ENCODE peak calls at places on chromosomes 2 and 18, in four cellular contexts. E, L, I and M are unnamed samples.

GRCh38 chr2:231557571-231558217 is 27.4 kb upstream of the NMUR1 start:
- DNase-seq in I (peak), L (peak), E (peak), M (peak)

GRCh38 chr2:138707424-138708074 is 72.6 kb downstream of the NXPH2 start:
- DNase-seq in E (no peak), I (no peak), L (no peak), M (no peak)

GRCh38 chr2:223654384-223654915 is 52.3 kb upstream of the SCG2 start:
- DNase-seq in I (no peak), E (no peak), L (no peak), M (no peak)

GRCh38 chr2:79139423-79139822 is 19.1 kb downstream of the REG1A start:
- DNase-seq in I (no peak), E (no peak), L (no peak), M (no peak)

GRCh38 chr18:26091047-26091630 is 726 bp upstream of the SS18 start:
- DNase-seq in L (no peak), I (peak), E (no peak), M (no peak)

GRCh38 chr18:73923866-73924265 is 223.8 kb downstream of the FBXO15 start:
- DNase-seq in L (no peak), I (no peak), E (no peak), M (no peak)

GRCh38 chr2:37576831-37577230 is 94.6 kb downstream of the CDC42EP3 start:
- DNase-seq in E (no peak), I (no peak), L (no peak), M (no peak)

GRCh38 chr18:22300665-22301636 is 116.8 kb downstream of the CTAGE1 start:
- DNase-seq in I (no peak), E (no peak), L (no peak), M (no peak)

GRCh38 chr2:238853724-238854123 is 5.8 kb downstream of the TWIST2 start:
- DNase-seq in I (no peak), E (no peak), L (no peak), M (no peak)

GRCh38 chr2:36356199-36356989 is 816 bp downstream of the CRIM1 start:
- DNase-seq in I (peak), L (peak), E (no peak), M (no peak)

GRCh38 chr2:119849838-119850565 is 90.3 kb downstream of the PTPN4 start:
- DNase-seq in E (no peak), I (no peak), L (no peak), M (no peak)

GRCh38 chr2:44981714-44982108 is 27.5 kb downstream of the SIX2 start:
- DNase-seq in I (peak), E (peak), L (peak), M (peak)

GRCh38 chr2:10889741-10890215 is 22.0 kb upstream of the KCNF1 start:
- DNase-seq in I (no peak), E (no peak), L (no peak), M (no peak)

GRCh38 chr2:191488135-191488534 is 189.8 kb upstream of the NABP1 start:
- DNase-seq in L (no peak), E (no peak), I (no peak), M (no peak)

GRCh38 chr2:15058015-15058414 is 425.5 kb downstream of the LRATD1 start:
- DNase-seq in E (no peak), I (no peak), L (no peak), M (no peak)

GRCh38 chr2:149375801-149376349 is 45.5 kb downstream of the LYPD6 start:
- DNase-seq in L (no peak), I (no peak), E (no peak), M (no peak)

GRCh38 chr2:48312126-48312525 is 217.8 kb upstream of the STON1 start:
- DNase-seq in L (no peak), I (no peak), E (no peak), M (no peak)

GRCh38 chr2:187618813-187619212 is 64.6 kb upstream of the TFPI start:
- DNase-seq in I (no peak), E (no peak), L (no peak), M (no peak)

GRCh38 chr2:111634050-111634784 is 249.8 kb downstream of the ANAPC1 start:
- DNase-seq in E (no peak), I (no peak), L (no peak), M (no peak)

GRCh38 chr2:46319711-46320110 is 22.5 kb downstream of the EPAS1 start:
- DNase-seq in E (no peak), L (no peak), I (no peak), M (no peak)

GRCh38 chr2:230798769-230799399 is 65.9 kb upstream of the ITM2C start:
- DNase-seq in L (no peak), I (no peak), E (no peak), M (peak)

GRCh38 chr2:80461505-80462197 is 157.1 kb upstream of the LRRTM1 start:
- DNase-seq in I (no peak), L (no peak), E (no peak), M (no peak)

GRCh38 chr2:26772064-26773001 is 8.2 kb downstream of the SLC35F6 start:
- DNase-seq in E (no peak), L (peak), I (peak), M (peak)

GRCh38 chr2:118627156-118627555 is 220.3 kb downstream of the EN1 start:
- DNase-seq in L (no peak), E (no peak), I (no peak), M (no peak)

GRCh38 chr2:113046465-113046864 is 6.2 kb downstream of the IL36B start:
- DNase-seq in L (no peak), I (no peak), E (no peak), M (no peak)